ENCODE peak calls at places on chromosomes 3 and 15, in six cellular contexts. X is CD8-positive, alpha-beta T cell; J is endodermal cell; Q is heart left ventricle; H is fibroblast of lung; A is fibroblast of the aortic adventitia. I is an unnamed sample.

GRCh38 chr15:59138243-59138642 is 33.3 kb downstream of the CCNB2 start:
- DNase-seq in X (peak; percentile 43), J (peak; percentile 91), Q (no peak), H (peak; percentile 25), A (peak; percentile 48), I (peak; percentile 26)

GRCh38 chr3:120170223-120170622 is 76.0 kb upstream of the GSK3B start:
- DNase-seq in X (no peak), J (no peak), Q (no peak), H (peak; percentile 81), A (peak; percentile 49), I (peak; percentile 91)

GRCh38 chr15:63997715-63998442 is 48.4 kb downstream of the DAPK2 start:
- DNase-seq in X (no peak), J (no peak), Q (no peak), H (no peak), A (no peak), I (no peak)

GRCh38 chr3:4852780-4853748 is 126.2 kb upstream of the BHLHE40 start:
- DNase-seq in X (no peak), J (no peak), Q (no peak), H (peak; percentile 92), A (peak; percentile 65), I (peak; percentile 4)

GRCh38 chr3:176988795-176989194 is 208.5 kb downstream of the TBL1XR1 start:
- DNase-seq in X (no peak), J (no peak), Q (no peak), H (no peak), A (no peak), I (no peak)

GRCh38 chr15:67120009-67120838 is 54.8 kb downstream of the SMAD3 start:
- DNase-seq in X (no peak), J (no peak), Q (no peak), H (no peak), A (no peak), I (no peak)

GRCh38 chr3:36833160-36833814 is 68.9 kb upstream of the DCLK3 start:
- DNase-seq in X (no peak), J (peak; percentile 52), Q (no peak), H (no peak), A (no peak), I (no peak)

GRCh38 chr3:110810356-110810755 is 261.3 kb upstream of the NECTIN3 start:
- DNase-seq in X (no peak), J (no peak), Q (no peak), H (peak; percentile 36), A (peak; percentile 59), I (peak; percentile 50)

GRCh38 chr15:38130200-38130567 is 122.5 kb upstream of the SPRED1 start:
- DNase-seq in X (no peak), J (no peak), Q (no peak), H (no peak), A (no peak), I (no peak)

GRCh38 chr3:159848348-159849118 is 140.1 kb upstream of the IL12A start:
- DNase-seq in X (no peak), J (no peak), Q (no peak), H (no peak), A (peak; percentile 31), I (no peak)

GRCh38 chr3:54146383-54147239 is 24.3 kb downstream of the CACNA2D3 start:
- DNase-seq in X (no peak), J (peak; percentile 88), Q (peak; percentile 79), H (peak; percentile 2), A (no peak), I (no peak)

GRCh38 chr3:65642903-65643302 is 395.8 kb downstream of the MAGI1 start:
- DNase-seq in X (no peak), J (no peak), Q (no peak), H (no peak), A (no peak), I (no peak)

GRCh38 chr3:139499536-139499935 is 23.2 kb upstream of the RBP2 start:
- DNase-seq in X (no peak), J (no peak), Q (no peak), H (no peak), A (no peak), I (no peak)

GRCh38 chr3:27715863-27716262 is 6.3 kb downstream of the EOMES start:
- DNase-seq in X (no peak), J (no peak), Q (no peak), H (no peak), A (no peak), I (no peak)

GRCh38 chr3:172836390-172836997 is 86.0 kb downstream of the ECT2 start:
- DNase-seq in X (no peak), J (peak; percentile 78), Q (no peak), H (peak; percentile 43), A (peak; percentile 78), I (peak; percentile 38)

GRCh38 chr3:66021731-66022131 is 17.0 kb downstream of the MAGI1 start:
- DNase-seq in X (no peak), J (peak; percentile 55), Q (no peak), H (peak; percentile 55), A (peak; percentile 28), I (no peak)

GRCh38 chr15:65033659-65034269 is 4.3 kb upstream of the MTFMT start:
- DNase-seq in X (peak; percentile 15), J (no peak), Q (no peak), H (peak; percentile 40), A (peak; percentile 73), I (peak; percentile 50)

GRCh38 chr3:170907519-170908234 is 760 bp downstream of the EIF5A2 start:
- DNase-seq in X (no peak), J (peak; percentile 58), Q (no peak), H (peak; percentile 36), A (peak; percentile 27), I (peak; percentile 4)

GRCh38 chr15:95693917-95694316 is 636.6 kb upstream of the NR2F2 start:
- DNase-seq in X (no peak), J (no peak), Q (no peak), H (no peak), A (no peak), I (no peak)

GRCh38 chr15:95687686-95688085 is 642.8 kb upstream of the NR2F2 start:
- DNase-seq in X (no peak), J (no peak), Q (no peak), H (no peak), A (no peak), I (no peak)

GRCh38 chr15:95687056-95687455 is 643.4 kb upstream of the NR2F2 start:
- DNase-seq in X (no peak), J (no peak), Q (no peak), H (no peak), A (peak; percentile 40), I (no peak)

GRCh38 chr15:95690631-95691340 is 639.7 kb upstream of the NR2F2 start:
- DNase-seq in X (no peak), J (no peak), Q (no peak), H (peak; percentile 52), A (no peak), I (no peak)
- TF ChIP-seq CTCF in X (no peak), J (no peak), Q (no peak), H (no peak), A (no peak), I (no peak)

DNA sequence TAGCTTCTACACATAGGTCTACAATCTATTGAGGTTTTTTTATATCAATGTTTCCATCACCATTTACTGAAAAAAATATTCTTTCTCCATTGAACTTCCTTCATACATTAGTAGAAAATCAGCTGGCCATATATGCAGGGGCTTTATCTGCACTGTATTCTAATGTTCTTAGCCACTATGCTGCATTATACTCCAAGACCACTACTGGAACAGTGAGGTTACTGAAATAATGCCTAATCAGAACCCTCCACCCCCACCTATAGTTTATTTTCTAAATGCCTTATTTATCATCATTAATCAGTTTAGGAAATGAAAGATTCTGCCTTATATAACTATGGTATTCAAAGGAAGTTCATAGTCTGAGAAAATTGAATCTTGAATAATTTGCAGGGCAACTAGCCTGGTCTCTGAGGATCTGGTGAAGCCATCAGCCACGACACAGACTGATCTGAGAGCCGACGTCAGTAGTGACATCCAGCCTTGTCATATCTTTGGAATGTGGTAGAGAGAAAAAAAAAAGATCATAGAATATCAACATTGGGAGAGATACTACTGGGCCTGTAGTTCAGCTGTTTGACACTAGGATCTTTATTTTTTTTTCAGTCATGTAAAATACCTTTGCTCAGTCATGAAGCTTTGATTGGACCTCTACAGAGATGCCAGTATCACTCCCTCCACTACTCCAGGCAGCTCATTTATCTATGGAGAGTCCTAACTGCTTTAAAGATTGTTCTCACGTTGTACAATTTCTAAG is 66.6 kb downstream of the P3H2 start:
- DNase-seq in X (no peak), J (no peak), Q (no peak), H (peak; percentile 85), A (peak; percentile 73), I (peak; percentile 78)
- TF ChIP-seq CTCF in X (no peak), J (peak; percentile 36), Q (no peak), H (no peak), A (peak; percentile 37), I (peak; percentile 71)

DNA sequence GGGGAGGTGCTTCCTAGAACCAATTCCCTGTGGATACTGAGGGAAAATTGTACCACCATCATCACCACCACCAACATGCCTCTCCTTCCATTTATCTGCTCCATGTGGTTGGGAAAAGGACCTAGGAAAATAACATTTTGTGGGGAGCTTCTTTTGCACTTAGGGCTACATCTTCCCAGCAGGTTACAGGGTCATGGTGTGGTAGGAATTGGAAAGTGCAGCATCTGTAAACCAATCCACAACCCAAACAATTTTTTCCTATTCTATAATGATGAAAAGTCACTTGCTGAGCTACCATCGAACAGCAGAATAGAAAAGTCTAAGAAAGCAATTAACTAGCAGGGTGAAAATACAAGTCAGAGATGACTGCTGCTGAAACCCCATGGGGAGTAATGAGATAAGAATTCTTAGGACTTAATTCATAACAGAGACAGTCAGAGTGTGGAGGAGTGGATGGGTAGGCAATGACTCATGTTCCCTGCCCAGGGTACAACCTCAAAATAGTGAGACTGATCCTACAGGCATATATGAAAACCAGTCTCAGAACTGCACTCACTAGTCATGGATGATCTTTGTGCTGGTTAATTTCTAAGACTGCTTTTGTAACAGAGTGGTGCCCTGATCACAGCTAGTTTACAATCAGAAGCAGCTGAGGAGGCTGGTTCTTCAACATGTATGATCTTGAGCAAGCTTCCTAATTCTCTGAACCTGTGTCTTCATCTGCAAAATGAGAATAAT is 38.1 kb upstream of the LEKR1 start:
- DNase-seq in X (no peak), J (no peak), Q (no peak), H (peak; percentile 97), A (peak; percentile 86), I (peak; percentile 95)
- TF ChIP-seq CTCF in X (no peak), J (no peak), Q (no peak), H (peak; percentile 13), A (no peak), I (no peak)

GRCh38 chr3:24180616-24181015 is 235.5 kb downstream of the NR1D2 start:
- DNase-seq in X (no peak), J (no peak), Q (no peak), H (no peak), A (no peak), I (no peak)

GRCh38 chr3:24185738-24186384 is 240.8 kb downstream of the NR1D2 start:
- DNase-seq in X (no peak), J (peak; percentile 79), Q (no peak), H (peak; percentile 65), A (peak; percentile 88), I (peak; percentile 53)

GRCh38 chr3:24181256-24181655 is 236.2 kb downstream of the NR1D2 start:
- DNase-seq in X (no peak), J (no peak), Q (no peak), H (no peak), A (no peak), I (no peak)

GRCh38 chr3:24184528-24185176 is 239.6 kb downstream of the NR1D2 start:
- DNase-seq in X (no peak), J (no peak), Q (no peak), H (no peak), A (no peak), I (no peak)

DNA sequence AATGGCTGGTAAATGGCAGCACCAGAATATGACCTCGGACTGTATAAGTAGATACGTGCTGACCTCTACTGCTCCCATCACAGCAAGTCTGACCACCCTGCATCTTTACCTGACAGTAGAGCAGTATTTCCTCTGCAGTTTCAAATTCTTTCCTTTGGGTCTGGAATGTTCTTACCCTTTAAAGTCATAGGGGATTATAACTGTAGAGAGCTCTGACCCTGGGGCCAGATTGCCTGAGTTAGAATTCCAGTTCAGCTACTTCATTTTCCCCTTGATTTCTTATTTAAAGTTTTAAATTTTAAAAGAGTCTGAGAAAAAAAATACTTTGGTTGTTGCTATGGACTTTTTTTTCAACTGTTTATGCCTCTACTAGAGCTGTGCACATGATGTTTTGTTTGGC is 237.7 kb downstream of the NR1D2 start:
- DNase-seq in X (no peak), J (no peak), Q (no peak), H (no peak), A (no peak), I (no peak)
- TF ChIP-seq CTCF in X (no peak), J (no peak), Q (no peak), H (no peak), A (no peak), I (no peak)